ENCODE peak calls at places on chromosomes 5 and 9, in eight cellular contexts. W is vagina; N is CD8-positive, alpha-beta memory T cell; M is fibroblast of lung; U is BJ; S is left ventricle myocardium inferior; Y is aorta; I is neuronal stem cell. V is an unnamed sample.

GRCh38 chr5:17763301-17763700 is 129.0 kb downstream of the TAF11L14 start:
- DNase-seq in W (no peak), N (no peak), M (peak), U (no peak), S (no peak), Y (no peak), I (no peak), V (no peak)

GRCh38 chr5:53010819-53011218 is 21.7 kb downstream of the ITGA2 start:
- DNase-seq in W (no peak), N (no peak), M (peak), U (no peak), S (no peak), Y (no peak), I (no peak), V (no peak)

GRCh38 chr5:81696418-81697397 is 54.2 kb downstream of the SSBP2 start:
- DNase-seq in W (no peak), N (no peak), M (no peak), U (no peak), S (no peak), Y (no peak), I (no peak), V (no peak)

GRCh38 chr5:98769256-98770157 is 4.0 kb upstream of the RGMB start:
- DNase-seq in W (no peak), N (peak), M (peak), U (no peak), S (peak), Y (no peak), I (peak), V (no peak)

GRCh38 chr5:133806847-133807246 is 161.6 kb downstream of the C5orf15 start:
- DNase-seq in W (no peak), N (no peak), M (no peak), U (no peak), S (no peak), Y (no peak), I (no peak), V (no peak)

GRCh38 chr5:172868436-172868923 is 34.4 kb downstream of the ERGIC1 start:
- DNase-seq in W (no peak), N (no peak), M (peak), U (no peak), S (no peak), Y (no peak), I (no peak), V (no peak)

GRCh38 chr9:85960688-85961093 is 19.7 kb downstream of the NAA35 start:
- DNase-seq in W (no peak), N (no peak), M (no peak), U (no peak), S (no peak), Y (no peak), I (no peak), V (no peak)

GRCh38 chr5:170441385-170441784 is 52.2 kb upstream of the KCNMB1 start:
- DNase-seq in W (no peak), N (no peak), M (no peak), U (no peak), S (no peak), Y (no peak), I (no peak), V (peak)

GRCh38 chr5:98568336-98568735 is 205.1 kb upstream of the RGMB start:
- DNase-seq in W (no peak), N (no peak), M (peak), U (no peak), S (no peak), Y (no peak), I (no peak), V (no peak)

GRCh38 chr5:142491260-142491659 is 166.4 kb upstream of the SPRY4 start:
- DNase-seq in W (no peak), N (no peak), M (no peak), U (no peak), S (no peak), Y (no peak), I (peak), V (no peak)

GRCh38 chr5:67543704-67544103 is 347.1 kb upstream of the CD180 start:
- DNase-seq in W (no peak), N (no peak), M (no peak), U (no peak), S (no peak), Y (no peak), I (no peak), V (no peak)

GRCh38 chr5:60357302-60357701 is 342.7 kb downstream of the DEPDC1B start:
- DNase-seq in W (no peak), N (no peak), M (no peak), U (no peak), S (no peak), Y (no peak), I (no peak), V (no peak)

GRCh38 chr9:132006657-132007370 is 72.9 kb downstream of the MED27 start:
- DNase-seq in W (no peak), N (no peak), M (peak), U (no peak), S (no peak), Y (no peak), I (no peak), V (no peak)

GRCh38 chr9:34997375-34997774 is 7.8 kb downstream of the DNAJB5 start:
- DNase-seq in W (no peak), N (no peak), M (no peak), U (no peak), S (no peak), Y (no peak), I (no peak), V (no peak)

GRCh38 chr5:13524931-13525330 is 419.6 kb downstream of the DNAH5 start:
- DNase-seq in W (no peak), N (no peak), M (no peak), U (no peak), S (no peak), Y (no peak), I (no peak), V (no peak)

GRCh38 chr9:116327702-116328440 is 174.3 kb downstream of the PAPPA start:
- DNase-seq in W (no peak), N (no peak), M (peak), U (peak), S (no peak), Y (no peak), I (no peak), V (no peak)

GRCh38 chr9:87075537-87075936 is 128.2 kb upstream of the GAS1 start:
- DNase-seq in W (no peak), N (no peak), M (no peak), U (no peak), S (no peak), Y (no peak), I (no peak), V (no peak)

GRCh38 chr5:131461742-131462141 is 173.3 kb downstream of the RAPGEF6 start:
- DNase-seq in W (no peak), N (no peak), M (no peak), U (no peak), S (no peak), Y (no peak), I (no peak), V (no peak)

GRCh38 chr5:10660135-10660534 is 96.3 kb downstream of the ANKRD33B start:
- DNase-seq in W (no peak), N (no peak), M (no peak), U (no peak), S (no peak), Y (no peak), I (no peak), V (no peak)

GRCh38 chr5:1801061-1801953 is at the start of gene NDUFS6:
- DNase-seq in W (no peak), N (peak), M (peak), U (no peak), S (peak), Y (peak), I (peak), V (peak)

DNA sequence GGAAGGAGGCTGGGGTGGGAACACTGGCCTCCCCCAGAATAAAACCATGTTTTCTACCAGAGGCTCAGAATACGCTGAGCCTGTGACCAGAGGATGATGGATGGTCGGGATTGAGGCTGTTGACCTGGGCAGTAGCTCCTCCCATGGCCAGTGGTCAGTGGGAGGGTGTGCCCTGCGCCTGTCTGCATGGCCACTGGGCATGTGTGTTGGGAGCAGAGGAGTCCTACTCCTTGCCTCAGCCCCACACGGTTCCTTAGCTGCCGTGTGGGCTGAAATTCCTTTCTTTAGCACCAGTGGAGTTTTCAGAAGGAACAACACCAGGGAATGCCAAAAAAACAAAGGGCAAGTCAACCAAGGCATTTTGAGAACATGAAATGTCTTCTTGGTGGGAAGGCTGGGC is 8.5 kb upstream of the RMND5B start:
- DNase-seq in W (no peak), N (no peak), M (no peak), U (no peak), S (no peak), Y (no peak), I (no peak), V (no peak)
- H3K4me3 ChIP-seq in W (no peak), N (no peak), M (no peak), U (no peak), S (no peak), Y (no peak), I (no peak), V (no peak)

GRCh38 chr5:72108200-72109050 is 1.1 kb downstream of the MAP1B start:
- DNase-seq in W (no peak), N (no peak), M (peak), U (no peak), S (peak), Y (peak), I (peak), V (no peak)
- H3K4me3 ChIP-seq in W (peak), N (no peak), M (peak), U (peak), S (peak), Y (peak), I (peak), V (no peak)

DNA sequence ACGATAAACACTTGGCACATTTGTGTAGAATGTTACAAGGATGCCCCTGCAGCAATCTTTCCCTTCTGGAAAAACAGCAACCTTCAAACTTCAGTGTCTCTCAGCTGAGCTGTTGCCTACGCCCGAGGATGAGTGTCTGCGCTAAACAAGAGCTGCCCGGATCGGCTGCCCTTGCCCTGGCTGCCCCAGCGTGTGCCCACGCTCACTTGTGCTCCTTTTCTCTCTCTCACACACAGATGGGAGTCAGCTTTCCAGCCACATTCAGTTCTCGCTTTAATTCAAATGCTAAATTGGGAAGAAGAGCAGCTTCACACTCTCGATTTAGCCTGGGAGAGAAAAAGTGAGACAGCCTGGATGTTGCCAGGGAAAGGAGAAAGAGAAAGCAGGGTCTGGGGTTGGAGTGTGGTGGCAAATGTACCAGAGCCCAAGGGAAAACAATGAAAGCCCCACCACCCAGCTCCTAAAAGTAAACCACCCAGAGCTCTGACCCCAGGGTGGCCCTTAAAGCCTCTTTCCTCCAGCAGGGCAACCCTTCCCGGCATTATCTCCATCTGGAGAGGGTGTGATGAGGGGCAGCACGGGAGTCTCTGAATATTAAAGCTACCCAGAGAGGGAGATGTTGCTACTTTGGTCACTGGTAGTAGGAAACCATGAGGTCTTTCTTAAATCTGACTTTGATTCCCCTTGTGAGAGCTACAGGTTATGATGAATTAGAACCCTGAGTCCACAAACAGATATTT is 9.9 kb upstream of the EGR1 start:
- DNase-seq in W (no peak), N (no peak), M (no peak), U (no peak), S (no peak), Y (no peak), I (no peak), V (no peak)
- H3K4me3 ChIP-seq in W (no peak), N (no peak), M (no peak), U (no peak), S (no peak), Y (no peak), I (no peak), V (no peak)

GRCh38 chr5:79107020-79107796 is 4.4 kb upstream of the BHMT start:
- DNase-seq in W (no peak), N (no peak), M (peak), U (peak), S (no peak), Y (no peak), I (no peak), V (no peak)
- H3K4me3 ChIP-seq in W (no peak), N (no peak), M (no peak), U (no peak), S (no peak), Y (no peak), I (no peak), V (no peak)

DNA sequence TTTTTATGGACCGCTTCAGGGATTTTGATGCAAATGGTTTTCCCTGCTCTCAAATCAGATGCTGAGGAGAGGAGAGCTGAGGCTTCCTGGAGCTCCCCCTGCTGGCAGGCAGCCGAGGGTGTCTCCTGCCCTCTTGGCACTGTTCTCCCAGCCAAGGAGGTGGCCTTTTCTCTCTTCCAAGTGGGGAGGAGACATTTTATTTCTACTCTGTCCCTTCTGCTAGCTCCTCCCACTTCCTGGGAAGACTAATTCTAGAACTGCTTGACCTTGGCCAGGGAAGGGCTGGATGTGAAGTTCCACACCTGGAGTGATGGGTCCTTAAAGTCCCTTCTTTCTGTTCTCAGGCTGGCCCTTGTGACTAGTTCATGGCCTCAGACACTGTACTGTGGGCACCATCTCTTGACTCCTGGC is 31.8 kb downstream of the PTPA start:
- DNase-seq in W (no peak), N (peak), M (peak), U (peak), S (peak), Y (peak), I (peak), V (peak)
- H3K4me3 ChIP-seq in W (no peak), N (no peak), M (no peak), U (peak), S (peak), Y (no peak), I (no peak), V (no peak)

GRCh38 chr5:135350536-135350935 is 48.5 kb downstream of the MACROH2A1 start:
- DNase-seq in W (no peak), N (no peak), M (no peak), U (no peak), S (no peak), Y (peak), I (no peak), V (no peak)

GRCh38 chr5:135355182-135355581 is 43.8 kb downstream of the MACROH2A1 start:
- DNase-seq in W (no peak), N (no peak), M (peak), U (no peak), S (no peak), Y (no peak), I (no peak), V (no peak)

GRCh38 chr5:135356522-135357318 is 42.3 kb downstream of the MACROH2A1 start:
- DNase-seq in W (peak), N (no peak), M (peak), U (no peak), S (peak), Y (peak), I (no peak), V (no peak)

GRCh38 chr5:135349886-135350285 is 49.1 kb downstream of the MACROH2A1 start:
- DNase-seq in W (no peak), N (no peak), M (no peak), U (no peak), S (no peak), Y (no peak), I (no peak), V (no peak)

GRCh38 chr5:135353952-135354721 is 44.9 kb downstream of the MACROH2A1 start:
- DNase-seq in W (no peak), N (no peak), M (peak), U (peak), S (no peak), Y (no peak), I (no peak), V (no peak)
- H3K4me3 ChIP-seq in W (no peak), N (no peak), M (no peak), U (no peak), S (no peak), Y (no peak), I (no peak), V (no peak)

GRCh38 chr5:96816430-96816939 is 8.7 kb upstream of the ERAP1 start:
- DNase-seq in W (no peak), N (peak), M (peak), U (no peak), S (no peak), Y (no peak), I (no peak), V (peak)
- H3K4me3 ChIP-seq in W (no peak), N (peak), M (no peak), U (no peak), S (no peak), Y (no peak), I (no peak), V (peak)